ENCODE peak calls at places on chromosomes 4 and X, in eight cellular contexts. H, B, R, A, Q, L, C and U are unnamed samples.

GRCh38 chr4:83011779-83012630 is 1.4 kb upstream of the LIN54 start:
- DNase-seq in H (peak; percentile 17), B (no peak), R (peak; percentile 32), A (peak; percentile 53), Q (peak; percentile 60), L (no peak), C (peak; percentile 60), U (no peak)

GRCh38 chr4:32631824-32632223 is 1911.7 kb downstream of the PCDH7 start:
- DNase-seq in H (no peak), B (no peak), R (no peak), A (no peak), Q (no peak), L (no peak), C (no peak), U (no peak)

GRCh38 chrX:52082578-52082977 is 13.6 kb upstream of the MAGED4B start:
- DNase-seq in H (no peak), B (no peak), R (no peak), A (no peak), Q (no peak), L (no peak), C (no peak), U (no peak)

GRCh38 chr4:155299103-155299502 is 77.7 kb downstream of the MAP9 start:
- DNase-seq in H (no peak), B (no peak), R (no peak), A (no peak), Q (no peak), L (no peak), C (no peak), U (no peak)

GRCh38 chr4:122765702-122766352 is 33.3 kb downstream of the BBS12 start:
- DNase-seq in H (no peak), B (no peak), R (no peak), A (no peak), Q (no peak), L (no peak), C (no peak), U (no peak)

GRCh38 chr4:5998333-5998936 is 19.8 kb downstream of the C4orf50 start:
- DNase-seq in H (peak; percentile 27), B (peak; percentile 15), R (peak; percentile 50), A (no peak), Q (no peak), L (peak; percentile 49), C (peak; percentile 55), U (peak; percentile 71)

GRCh38 chr4:109209647-109210046 is 92.8 kb downstream of the COL25A1 start:
- DNase-seq in H (no peak), B (no peak), R (no peak), A (no peak), Q (no peak), L (no peak), C (no peak), U (no peak)

GRCh38 chr4:145909331-145909730 is 29.3 kb downstream of the ZNF827 start:
- DNase-seq in H (peak; percentile 39), B (no peak), R (peak; percentile 63), A (peak; percentile 77), Q (peak; percentile 85), L (no peak), C (no peak), U (no peak)

GRCh38 chrX:131273024-131273423 is 16.1 kb downstream of the IGSF1 start:
- DNase-seq in H (no peak), B (no peak), R (no peak), A (no peak), Q (no peak), L (no peak), C (no peak), U (no peak)

GRCh38 chr4:117225441-117225840 is 140.1 kb upstream of the TRAM1L1 start:
- DNase-seq in H (no peak), B (no peak), R (no peak), A (no peak), Q (no peak), L (no peak), C (no peak), U (no peak)

GRCh38 chrX:55210931-55211677 is 9.0 kb upstream of the PAGE5 start:
- DNase-seq in H (no peak), B (no peak), R (no peak), A (no peak), Q (no peak), L (no peak), C (no peak), U (no peak)

GRCh38 chr4:140367738-140368137 is 5.7 kb upstream of the SCOC start:
- DNase-seq in H (peak; percentile 20), B (no peak), R (no peak), A (peak; percentile 37), Q (no peak), L (no peak), C (no peak), U (no peak)

GRCh38 chrX:44012484-44013096 is 39.4 kb upstream of the NDP start:
- DNase-seq in H (peak; percentile 73), B (peak; percentile 62), R (no peak), A (peak; percentile 56), Q (no peak), L (no peak), C (peak; percentile 68), U (no peak)

GRCh38 chr4:69060651-69061308 is 35.5 kb upstream of the UGT2B7 start:
- DNase-seq in H (no peak), B (no peak), R (no peak), A (no peak), Q (no peak), L (no peak), C (no peak), U (no peak)

GRCh38 chr4:165204462-165204830 is 2.9 kb upstream of the KLHL2 start:
- DNase-seq in H (no peak), B (no peak), R (no peak), A (no peak), Q (no peak), L (no peak), C (peak; percentile 27), U (no peak)

GRCh38 chrX:154379569-154379951 is 465 bp downstream of the EMD start:
- DNase-seq in H (no peak), B (no peak), R (no peak), A (no peak), Q (no peak), L (no peak), C (no peak), U (no peak)

GRCh38 chr4:47213539-47213938 is 182.2 kb downstream of the GABRB1 start:
- DNase-seq in H (no peak), B (no peak), R (no peak), A (no peak), Q (no peak), L (no peak), C (no peak), U (no peak)

GRCh38 chrX:103464071-103464773 is 55.1 kb downstream of the RAB40A start:
- DNase-seq in H (no peak), B (no peak), R (peak; percentile 21), A (peak; percentile 31), Q (no peak), L (peak; percentile 61), C (peak; percentile 27), U (no peak)

GRCh38 chrX:74343970-74344622 is 40.1 kb downstream of the ZCCHC13 start:
- DNase-seq in H (peak; percentile 51), B (peak; percentile 30), R (peak; percentile 9), A (no peak), Q (peak; percentile 64), L (peak; percentile 80), C (peak; percentile 36), U (peak; percentile 93)

GRCh38 chr4:84583871-84584373 is 995 bp downstream of the CDS1 start:
- DNase-seq in H (no peak), B (no peak), R (peak; percentile 18), A (no peak), Q (no peak), L (no peak), C (no peak), U (no peak)

GRCh38 chr4:151905197-151905596 is 144.4 kb upstream of the GATB start:
- DNase-seq in H (no peak), B (no peak), R (no peak), A (no peak), Q (no peak), L (no peak), C (no peak), U (no peak)

GRCh38 chr4:61200195-61200990 is at the start of gene ADGRL3:
- DNase-seq in H (peak; percentile 13), B (no peak), R (no peak), A (peak; percentile 32), Q (no peak), L (peak; percentile 31), C (peak; percentile 1), U (peak; percentile 56)

GRCh38 chr4:20418865-20419451 is 167.3 kb downstream of the SLIT2 start:
- DNase-seq in H (peak; percentile 31), B (no peak), R (peak; percentile 23), A (no peak), Q (no peak), L (peak; percentile 77), C (no peak), U (no peak)

GRCh38 chrX:104098151-104098808 is 14.0 kb upstream of the ZCCHC18 start:
- DNase-seq in H (peak; percentile 13), B (peak; percentile 11), R (peak; percentile 12), A (no peak), Q (no peak), L (peak; percentile 71), C (peak; percentile 46), U (peak; percentile 59)

GRCh38 chrX:119523664-119524184 is 41.5 kb downstream of the STEEP1 start:
- DNase-seq in H (no peak), B (no peak), R (no peak), A (no peak), Q (no peak), L (no peak), C (no peak), U (no peak)

GRCh38 chr4:1506956-1507721 is 100.9 kb upstream of the NKX1-1 start:
- DNase-seq in H (no peak), B (no peak), R (no peak), A (peak; percentile 28), Q (no peak), L (no peak), C (no peak), U (no peak)

GRCh38 chrX:118524344-118524743 is 28.7 kb downstream of the DOCK11 start:
- DNase-seq in H (no peak), B (no peak), R (no peak), A (no peak), Q (no peak), L (no peak), C (no peak), U (no peak)

GRCh38 chr4:98565646-98566403 is 92.6 kb downstream of the TSPAN5 start:
- DNase-seq in H (no peak), B (no peak), R (no peak), A (no peak), Q (no peak), L (no peak), C (no peak), U (no peak)

GRCh38 chr4:45453258-45453841 is 670.5 kb downstream of the GABRG1 start:
- DNase-seq in H (peak; percentile 10), B (no peak), R (no peak), A (no peak), Q (no peak), L (peak; percentile 28), C (no peak), U (peak; percentile 20)

GRCh38 chrX:28058906-28059305 is 77.7 kb upstream of the DCAF8L1 start:
- DNase-seq in H (no peak), B (no peak), R (no peak), A (no peak), Q (peak; percentile 26), L (no peak), C (no peak), U (no peak)

GRCh38 chr4:166282081-166282770 is 409.2 kb downstream of the TLL1 start:
- DNase-seq in H (no peak), B (no peak), R (no peak), A (no peak), Q (no peak), L (no peak), C (no peak), U (no peak)

GRCh38 chr4:127889903-127890302 is 9.2 kb downstream of the PLK4 start:
- DNase-seq in H (no peak), B (no peak), R (no peak), A (no peak), Q (no peak), L (no peak), C (no peak), U (no peak)

GRCh38 chr4:182642831-182643230 is 274.4 kb downstream of the DCTD start:
- DNase-seq in H (peak; percentile 3), B (no peak), R (no peak), A (no peak), Q (no peak), L (no peak), C (no peak), U (no peak)